ENCODE peak calls at places on chromosome 2, in four cellular contexts. J is breast epithelium, Z is body of pancreas, S is ovary. I is an unnamed sample.

GRCh38 chr2:59425292-59425691 is 1128.2 kb downstream of the BCL11A start:
- DNase-seq in J (no peak), Z (no peak), S (no peak), I (no peak)

GRCh38 chr2:25377822-25378421 is 36.2 kb upstream of the DNMT3A start:
- DNase-seq in J (peak; percentile 31), Z (no peak), S (no peak), I (no peak)

GRCh38 chr2:118047273-118047898 is 33.5 kb upstream of the CCDC93 start:
- DNase-seq in J (no peak), Z (no peak), S (no peak), I (no peak)

GRCh38 chr2:235666240-235666781 is 172.5 kb downstream of the AGAP1 start:
- DNase-seq in J (no peak), Z (no peak), S (no peak), I (peak; percentile 61)

GRCh38 chr2:161842751-161843433 is 218.7 kb downstream of the SLC4A10 start:
- DNase-seq in J (no peak), Z (no peak), S (no peak), I (no peak)

GRCh38 chr2:113700186-113700841 is 56.1 kb downstream of the SLC35F5 start:
- DNase-seq in J (no peak), Z (peak; percentile 28), S (no peak), I (peak; percentile 9)

GRCh38 chr2:55133467-55134315 is 83.4 kb upstream of the RTN4 start:
- DNase-seq in J (no peak), Z (peak; percentile 69), S (peak; percentile 49), I (no peak)

GRCh38 chr2:143802242-143802641 is 673.0 kb downstream of the ARHGAP15 start:
- DNase-seq in J (no peak), Z (no peak), S (no peak), I (no peak)

GRCh38 chr2:113273031-113273551 is 5.6 kb downstream of the PAX8 start:
- DNase-seq in J (no peak), Z (no peak), S (no peak), I (no peak)

GRCh38 chr2:130963849-130964793 is 127.4 kb downstream of the ARHGEF4 start:
- DNase-seq in J (no peak), Z (no peak), S (no peak), I (peak; percentile 15)

GRCh38 chr2:202023904-202024266 is 9.8 kb upstream of the FZD7 start:
- DNase-seq in J (no peak), Z (no peak), S (no peak), I (no peak)

GRCh38 chr2:80238692-80239469 is 65.7 kb downstream of the LRRTM1 start:
- DNase-seq in J (no peak), Z (peak; percentile 24), S (no peak), I (peak; percentile 37)

GRCh38 chr2:234032301-234032856 is 18.1 kb upstream of the SPP2 start:
- DNase-seq in J (no peak), Z (no peak), S (no peak), I (no peak)

GRCh38 chr2:33023732-33024301 is 77.1 kb downstream of the LTBP1 start:
- DNase-seq in J (no peak), Z (no peak), S (no peak), I (no peak)

GRCh38 chr2:85668009-85668856 is at the start of gene SFTPB:
- DNase-seq in J (no peak), Z (no peak), S (no peak), I (no peak)

GRCh38 chr2:8754056-8754790 is 72.4 kb downstream of the ID2 start:
- DNase-seq in J (no peak), Z (peak; percentile 7), S (no peak), I (peak; percentile 25)

GRCh38 chr2:43222472-43223146 is 3.8 kb downstream of the ZFP36L2 start:
- DNase-seq in J (no peak), Z (no peak), S (no peak), I (no peak)

GRCh38 chr2:11142330-11142729 is 12.9 kb upstream of the SLC66A3 start:
- DNase-seq in J (no peak), Z (no peak), S (no peak), I (no peak)

GRCh38 chr2:239910851-239911629 is 114.1 kb downstream of the NDUFA10 start:
- DNase-seq in J (no peak), Z (peak; percentile 68), S (no peak), I (no peak)

GRCh38 chr2:148675708-148676107 is 31.2 kb downstream of the EPC2 start:
- DNase-seq in J (no peak), Z (no peak), S (no peak), I (no peak)

GRCh38 chr2:15311201-15311882 is 249.8 kb downstream of the NBAS start:
- DNase-seq in J (no peak), Z (no peak), S (no peak), I (no peak)

GRCh38 chr2:38898256-38898655 is 8.6 kb downstream of the ARHGEF33 start:
- DNase-seq in J (no peak), Z (no peak), S (no peak), I (no peak)

GRCh38 chr2:121355488-121355887 is 70.5 kb upstream of the TFCP2L1 start:
- DNase-seq in J (no peak), Z (no peak), S (no peak), I (no peak)

GRCh38 chr2:128455710-128456050 is 137.0 kb upstream of the HS6ST1 start:
- DNase-seq in J (no peak), Z (no peak), S (peak; percentile 1), I (no peak)

GRCh38 chr2:190126758-190127157 is 64.2 kb upstream of the MSTN start:
- DNase-seq in J (no peak), Z (no peak), S (no peak), I (no peak)

GRCh38 chr2:167322795-167323194 is 434.5 kb downstream of the XIRP2 start:
- DNase-seq in J (no peak), Z (no peak), S (no peak), I (no peak)

GRCh38 chr2:196808281-196808680 is 874 bp downstream of the C2orf66 start:
- DNase-seq in J (no peak), Z (no peak), S (no peak), I (no peak)
- TF ChIP-seq CTCF in J (no peak), Z (no peak), S (no peak), I (peak; percentile 44)

GRCh38 chr2:437772-438393 is 150.0 kb upstream of the ALKAL2 start:
- DNase-seq in J (no peak), Z (peak; percentile 73), S (no peak), I (no peak)

GRCh38 chr2:439540-440465 is 151.9 kb upstream of the ALKAL2 start:
- DNase-seq in J (no peak), Z (peak; percentile 40), S (no peak), I (no peak)

GRCh38 chr2:437180-437579 is 149.3 kb upstream of the ALKAL2 start:
- DNase-seq in J (no peak), Z (no peak), S (no peak), I (no peak)

GRCh38 chr2:441258-442023 is 153.6 kb upstream of the ALKAL2 start:
- DNase-seq in J (no peak), Z (peak; percentile 10), S (no peak), I (no peak)

GRCh38 chr2:439077-439476 is 151.2 kb upstream of the ALKAL2 start:
- DNase-seq in J (no peak), Z (no peak), S (no peak), I (peak; percentile 24)
- H3K4me1 ChIP-seq in J (no peaks in the 10 kb centered on the region), Z (peaks cover 10% of the 10 kb centered on the region), S (no peaks in the 10 kb centered on the region), I (no peaks in the 10 kb centered on the region)

DNA sequence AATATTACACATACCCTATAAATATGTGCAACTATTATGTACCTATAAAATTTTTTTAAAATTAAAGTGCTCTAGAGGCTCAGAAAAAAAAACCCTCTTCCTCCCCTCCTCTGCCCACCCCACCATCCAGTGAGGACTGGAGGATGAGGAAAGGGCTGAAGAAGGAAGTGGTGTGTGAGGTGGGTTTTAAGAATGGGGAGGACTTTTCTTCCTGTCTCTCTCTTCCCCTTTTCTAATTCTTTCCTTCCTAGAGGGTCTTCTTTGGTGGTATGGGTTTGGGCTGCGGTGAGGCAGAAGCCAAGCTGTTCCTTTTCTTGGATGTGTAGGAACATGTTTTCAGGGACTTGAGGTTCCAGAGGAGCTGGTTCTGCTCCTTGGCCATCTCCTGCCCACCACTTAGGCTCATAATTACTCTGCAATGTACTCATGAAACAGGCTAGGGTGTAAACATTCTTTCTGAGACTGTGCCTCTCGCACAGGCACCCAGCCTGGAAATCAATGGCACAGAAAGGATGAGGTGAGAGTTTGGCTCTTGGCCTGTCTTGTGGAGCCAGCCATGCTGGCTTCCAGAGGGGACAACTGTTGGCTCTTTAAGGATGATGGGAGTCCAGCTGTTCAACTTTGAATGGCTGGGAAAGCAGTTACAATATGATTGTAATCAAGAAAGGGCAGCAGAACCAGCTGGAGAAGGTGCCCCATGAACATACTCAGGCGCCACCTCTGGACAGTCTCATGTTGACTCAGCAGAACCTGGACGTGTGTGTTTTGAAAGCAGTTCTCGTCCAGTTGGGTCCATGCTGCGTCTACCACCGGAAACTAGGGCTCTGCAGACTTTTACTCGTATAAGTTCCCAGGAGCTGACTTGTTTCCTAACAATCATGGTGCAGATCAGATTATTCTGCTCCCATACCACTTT is 38.3 kb downstream of the IL1RL2 start:
- DNase-seq in J (no peak), Z (no peak), S (no peak), I (no peak)
- TF ChIP-seq CTCF in J (no peak), Z (no peak), S (no peak), I (no peak)

DNA sequence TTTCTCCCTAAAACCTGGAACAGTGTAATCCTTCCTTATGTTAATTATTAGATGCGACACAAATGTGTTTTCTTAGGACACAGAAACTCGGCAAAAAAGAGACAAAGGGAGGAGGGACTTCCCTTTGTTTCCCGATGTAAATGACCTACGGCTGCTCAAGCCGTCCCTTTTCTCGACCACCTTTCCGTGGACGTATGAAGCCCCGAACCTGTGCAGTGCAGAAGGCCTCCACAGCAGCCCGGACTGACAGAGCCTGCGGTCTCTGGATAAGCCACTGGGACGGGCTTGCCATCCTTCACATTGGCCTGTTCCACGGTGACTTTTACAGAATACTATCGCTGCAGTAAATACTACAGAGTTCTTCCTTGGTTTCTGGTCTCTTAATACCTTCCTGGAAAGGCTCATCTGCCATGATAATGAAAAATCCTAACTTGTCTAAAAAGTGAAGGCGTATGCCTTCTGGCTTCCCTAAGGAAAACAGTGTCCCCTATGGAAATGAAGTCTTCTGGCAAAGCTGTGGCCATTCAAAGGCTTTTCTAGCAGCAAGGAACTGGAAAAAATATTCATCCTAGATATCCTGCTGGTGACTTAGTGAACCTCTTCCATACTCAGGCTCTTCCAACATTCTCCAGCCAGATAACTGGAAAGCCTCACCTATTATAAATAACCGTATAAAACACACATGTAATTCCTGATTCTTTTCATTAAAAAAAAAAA is 84.9 kb downstream of the RBMS1 start:
- DNase-seq in J (no peak), Z (no peak), S (no peak), I (peak; percentile 34)
- H3K4me1 ChIP-seq in J (peaks cover 5% of the 10 kb centered on the region), Z (peaks cover 4% of the 10 kb centered on the region), S (peaks cover 16% of the 10 kb centered on the region), I (no peaks in the 10 kb centered on the region)

GRCh38 chr2:61911510-61911909 is 6.0 kb downstream of the COMMD1 start:
- DNase-seq in J (no peak), Z (no peak), S (no peak), I (no peak)

GRCh38 chr2:61906187-61906470 is 655 bp downstream of the COMMD1 start:
- DNase-seq in J (no peak), Z (no peak), S (no peak), I (no peak)

GRCh38 chr2:61900246-61900645 is 5.2 kb upstream of the COMMD1 start:
- DNase-seq in J (no peak), Z (no peak), S (no peak), I (no peak)

GRCh38 chr2:61910603-61911002 is 5.1 kb downstream of the COMMD1 start:
- DNase-seq in J (no peak), Z (no peak), S (no peak), I (no peak)

GRCh38 chr2:61905372-61906186 is at the start of gene COMMD1:
- DNase-seq in J (peak; percentile 78), Z (peak; percentile 73), S (peak; percentile 74), I (peak; percentile 63)
- TF ChIP-seq CTCF in J (no peak), Z (no peak), S (no peak), I (no peak)